ENCODE peak calls at places on chromosomes 11 and 22, in four cellular contexts. S, A, R and V are unnamed samples.

GRCh38 chr11:126948563-126948962 is 52.0 kb downstream of the KIRREL3 start:
- DNase-seq in R (no peak), A (no peak), S (peak), V (no peak)

GRCh38 chr11:5553347-5553746 is 5.0 kb upstream of the OR52H1 start:
- DNase-seq in S (no peak), A (no peak), R (no peak), V (no peak)

GRCh38 chr11:26243426-26243825 is 88.5 kb upstream of the ANO3 start:
- DNase-seq in S (no peak), A (no peak), R (no peak), V (no peak)

GRCh38 chr22:38758276-38758945 is 2.6 kb upstream of the SUN2 start:
- DNase-seq in R (no peak), S (no peak), A (no peak), V (no peak)

GRCh38 chr11:26490546-26490945 is 81.5 kb downstream of the MUC15 start:
- DNase-seq in A (no peak), S (no peak), R (no peak), V (no peak)

GRCh38 chr11:33065445-33066178 is 26.2 kb downstream of the TCP11L1 start:
- DNase-seq in A (peak), R (peak), S (peak), V (peak)

GRCh38 chr11:67281552-67282150 is 7.5 kb upstream of the ANKRD13D start:
- DNase-seq in S (no peak), A (no peak), R (no peak), V (peak)

GRCh38 chr11:36289226-36289852 is at the start of gene COMMD9:
- DNase-seq in S (peak), R (peak), A (peak), V (peak)

GRCh38 chr11:70577258-70577603 is 178.9 kb downstream of the CTTN start:
- DNase-seq in S (no peak), R (no peak), A (no peak), V (no peak)

GRCh38 chr22:28943501-28943879 is 60.1 kb downstream of the ZNRF3 start:
- DNase-seq in A (no peak), R (peak), S (no peak), V (no peak)

GRCh38 chr11:79100093-79100704 is 340.6 kb downstream of the TENM4 start:
- DNase-seq in S (peak), R (peak), A (peak), V (no peak)

GRCh38 chr22:28759861-28760560 is 12.5 kb upstream of the CCDC117 start:
- DNase-seq in A (no peak), S (no peak), R (peak), V (no peak)

GRCh38 chr22:31561238-31561887 is 65.0 kb downstream of the SFI1 start:
- DNase-seq in S (peak), A (peak), R (peak), V (peak)

GRCh38 chr11:81673001-81673400 is 1060.7 kb downstream of the FAM181B start:
- DNase-seq in R (no peak), A (peak), S (peak), V (no peak)

GRCh38 chr11:18987454-18988231 is 48.4 kb upstream of the MRGPRX1 start:
- DNase-seq in R (no peak), S (peak), A (no peak), V (no peak)

GRCh38 chr11:35076201-35077100 is 62.5 kb upstream of the CD44 start:
- DNase-seq in S (no peak), A (no peak), R (no peak), V (no peak)